ENCODE peak calls at places on chromosomes 6 and 20, in four cellular contexts. One of them, this sample, is unnamed.

GRCh38 chr6:41200901-41201783 is at the start of gene TREML2:
- DNase-seq in HCT116: no peak
- DNase-seq in K562: peak
- DNase-seq in HepG2: no peak
- DNase-seq in this sample: peak

GRCh38 chr6:24191346-24191745 is 65.3 kb downstream of the NRSN1 start:
- DNase-seq in HCT116: no peak
- DNase-seq in HepG2: no peak
- DNase-seq in K562: no peak
- DNase-seq in this sample: no peak

GRCh38 chr6:140985679-140986275 is 1146.9 kb upstream of the GJE1 start:
- DNase-seq in HepG2: no peak
- DNase-seq in K562: no peak
- DNase-seq in HCT116: no peak
- DNase-seq in this sample: no peak

GRCh38 chr20:21433329-21433890 is 36.1 kb upstream of the NKX2-4 start:
- DNase-seq in HepG2: no peak
- DNase-seq in HCT116: no peak
- DNase-seq in K562: no peak
- DNase-seq in this sample: no peak

GRCh38 chr6:142871910-142872331 is 73.1 kb downstream of the HIVEP2 start:
- DNase-seq in K562: no peak
- DNase-seq in HCT116: no peak
- DNase-seq in HepG2: peak
- DNase-seq in this sample: no peak

GRCh38 chr20:41837669-41838224 is 219.6 kb upstream of the CHD6 start:
- DNase-seq in K562: no peak
- DNase-seq in HCT116: no peak
- DNase-seq in HepG2: no peak
- DNase-seq in this sample: no peak

GRCh38 chr6:40210628-40211056 is 276.4 kb upstream of the MOCS1 start:
- DNase-seq in HCT116: no peak
- DNase-seq in K562: no peak
- DNase-seq in HepG2: no peak
- DNase-seq in this sample: no peak

GRCh38 chr6:20978176-20978614 is 443.9 kb downstream of the CDKAL1 start:
- DNase-seq in K562: no peak
- DNase-seq in HCT116: no peak
- DNase-seq in HepG2: no peak
- DNase-seq in this sample: no peak

GRCh38 chr6:36759177-36759757 is 61.6 kb downstream of the RAB44 start:
- DNase-seq in HepG2: peak
- DNase-seq in K562: peak
- DNase-seq in HCT116: peak
- DNase-seq in this sample: peak

GRCh38 chr6:40391851-40392595 is 195.1 kb downstream of the LRFN2 start:
- DNase-seq in HCT116: no peak
- DNase-seq in HepG2: no peak
- DNase-seq in K562: no peak
- DNase-seq in this sample: peak

GRCh38 chr6:53567701-53568100 is 22.8 kb upstream of the GCLC start:
- DNase-seq in HCT116: no peak
- DNase-seq in K562: no peak
- DNase-seq in HepG2: no peak
- DNase-seq in this sample: no peak

GRCh38 chr20:50415516-50416268 is 94.5 kb upstream of the PTPN1 start:
- DNase-seq in HCT116: peak
- DNase-seq in HepG2: peak
- DNase-seq in K562: no peak
- DNase-seq in this sample: no peak

GRCh38 chr6:22954749-22955385 is 385.5 kb downstream of the HDGFL1 start:
- DNase-seq in HepG2: peak
- DNase-seq in HCT116: no peak
- DNase-seq in K562: no peak
- DNase-seq in this sample: no peak

GRCh38 chr6:77124604-77125003 is 338.7 kb downstream of the HTR1B start:
- DNase-seq in K562: no peak
- DNase-seq in HepG2: no peak
- DNase-seq in HCT116: no peak
- DNase-seq in this sample: no peak

GRCh38 chr6:20790032-20790791 is 256.0 kb downstream of the CDKAL1 start:
- DNase-seq in HCT116: no peak
- DNase-seq in HepG2: no peak
- DNase-seq in K562: no peak
- DNase-seq in this sample: no peak

GRCh38 chr20:36399147-36399968 is 93.2 kb downstream of the DLGAP4 start:
- DNase-seq in K562: peak
- DNase-seq in HCT116: peak
- DNase-seq in HepG2: peak
- DNase-seq in this sample: peak

GRCh38 chr6:161257778-161258457 is 15.9 kb downstream of the AGPAT4 start:
- DNase-seq in HCT116: no peak
- DNase-seq in K562: no peak
- DNase-seq in HepG2: no peak
- DNase-seq in this sample: no peak

GRCh38 chr6:142842423-142843261 is 102.3 kb downstream of the HIVEP2 start:
- DNase-seq in HepG2: peak
- DNase-seq in K562: no peak
- DNase-seq in HCT116: no peak
- DNase-seq in this sample: no peak

GRCh38 chr6:167479967-167480653 is 155.2 kb downstream of the TTLL2 start:
- DNase-seq in K562: no peak
- DNase-seq in HepG2: no peak
- DNase-seq in HCT116: no peak
- DNase-seq in this sample: no peak

GRCh38 chr6:132780770-132781371 is 17.6 kb downstream of the SLC18B1 start:
- DNase-seq in HCT116: no peak
- DNase-seq in K562: no peak
- DNase-seq in HepG2: peak
- DNase-seq in this sample: no peak

GRCh38 chr6:155418017-155418749 is 37.5 kb downstream of the NOX3 start:
- DNase-seq in HepG2: no peak
- DNase-seq in K562: no peak
- DNase-seq in HCT116: no peak
- DNase-seq in this sample: no peak

GRCh38 chr6:971981-972640 is 279.2 kb upstream of the EXOC2 start:
- DNase-seq in K562: no peak
- DNase-seq in HepG2: no peak
- DNase-seq in HCT116: no peak
- DNase-seq in this sample: no peak

GRCh38 chr6:129073651-129074419 is 190.9 kb downstream of the LAMA2 start:
- DNase-seq in K562: no peak
- DNase-seq in HCT116: no peak
- DNase-seq in HepG2: no peak
- DNase-seq in this sample: no peak

GRCh38 chr6:139588734-139589418 is 214.4 kb upstream of the CITED2 start:
- DNase-seq in HCT116: no peak
- DNase-seq in K562: no peak
- DNase-seq in HepG2: peak
- DNase-seq in this sample: no peak

GRCh38 chr6:31529329-31530150 is 778 bp downstream of the MCCD1 start:
- DNase-seq in HCT116: no peak
- DNase-seq in HepG2: peak
- DNase-seq in K562: no peak
- DNase-seq in this sample: no peak

GRCh38 chr6:31528821-31529328 is at the start of gene MCCD1:
- DNase-seq in K562: no peak
- DNase-seq in HCT116: no peak
- DNase-seq in HepG2: no peak
- DNase-seq in this sample: peak

GRCh38 chr6:31531771-31532643 is 3.2 kb downstream of the MCCD1 start:
- DNase-seq in HepG2: no peak
- DNase-seq in K562: no peak
- DNase-seq in HCT116: no peak
- DNase-seq in this sample: no peak

GRCh38 chr6:31531162-31531561 is 2.4 kb downstream of the MCCD1 start:
- DNase-seq in K562: no peak
- DNase-seq in HepG2: no peak
- DNase-seq in HCT116: no peak
- DNase-seq in this sample: no peak

DNA sequence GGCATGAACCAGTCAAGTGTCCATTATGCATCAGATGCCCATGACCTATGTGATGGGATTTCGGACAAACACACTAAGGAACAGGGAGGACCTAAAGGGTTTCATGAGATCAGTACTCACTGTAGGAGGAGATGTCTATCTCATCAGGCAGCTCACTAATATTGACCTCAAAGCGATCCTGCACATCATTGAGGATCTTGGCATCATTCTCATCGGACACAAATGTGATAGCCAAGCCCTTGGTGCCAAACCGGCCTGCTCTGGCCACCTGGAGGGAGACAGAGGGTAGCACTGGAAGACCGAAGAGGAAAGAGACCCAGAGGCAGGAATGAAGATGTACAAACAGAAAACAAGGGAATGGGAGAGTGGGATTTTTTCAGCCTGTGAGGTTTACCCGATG is 1.9 kb downstream of the MCCD1 start:
- DNase-seq in HCT116: no peak
- DNase-seq in K562: no peak
- DNase-seq in HepG2: no peak
- DNase-seq in this sample: no peak
- TF ChIP-seq FOSL1 in HCT116: no peak
- TF ChIP-seq FOSL1 in K562: no peak
- TF ChIP-seq FOSL1 in HepG2: no peak
- TF ChIP-seq FOSL1 in this sample: no peak

GRCh38 chr20:2468581-2469407 is 1.8 kb downstream of the SNRPB start:
- DNase-seq in HepG2: no peak
- DNase-seq in K562: no peak
- DNase-seq in HCT116: no peak
- DNase-seq in this sample: no peak

GRCh38 chr20:2465100-2465499 is 5.5 kb downstream of the SNRPB start:
- DNase-seq in K562: no peak
- DNase-seq in HCT116: no peak
- DNase-seq in HepG2: no peak
- DNase-seq in this sample: no peak

GRCh38 chr20:2470432-2471193 is at the start of gene SNRPB:
- DNase-seq in HepG2: peak
- DNase-seq in HCT116: peak
- DNase-seq in K562: peak
- DNase-seq in this sample: peak

GRCh38 chr20:2470051-2470431 is 548 bp downstream of the SNRPB start:
- DNase-seq in K562: peak
- DNase-seq in HCT116: no peak
- DNase-seq in HepG2: peak
- DNase-seq in this sample: no peak

DNA sequence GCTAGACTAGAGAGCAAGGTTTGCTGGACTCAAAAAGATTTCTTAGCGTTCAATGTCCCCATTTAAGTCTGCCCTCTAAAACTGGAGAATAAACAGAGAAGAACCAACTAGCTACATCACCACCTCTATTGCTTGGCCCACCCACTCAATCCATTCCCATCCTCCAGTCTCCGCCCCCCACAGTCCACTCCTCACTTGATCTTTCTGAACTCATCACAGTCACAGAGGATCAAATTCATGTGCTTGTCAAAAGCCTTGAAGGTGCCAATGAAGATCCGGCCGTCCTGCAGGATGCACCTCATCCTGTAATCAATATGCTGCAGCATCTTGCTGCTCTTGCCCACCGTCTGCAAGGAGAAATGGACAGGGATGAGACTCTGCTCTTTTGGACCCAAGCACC is 3.2 kb downstream of the SNRPB start:
- DNase-seq in K562: no peak
- DNase-seq in HCT116: no peak
- DNase-seq in HepG2: no peak
- DNase-seq in this sample: no peak
- H3K9ac ChIP-seq in K562: peak
- H3K9ac ChIP-seq in HCT116: no peak
- H3K9ac ChIP-seq in HepG2: no peak
- H3K9ac ChIP-seq in this sample: no peak

DNA sequence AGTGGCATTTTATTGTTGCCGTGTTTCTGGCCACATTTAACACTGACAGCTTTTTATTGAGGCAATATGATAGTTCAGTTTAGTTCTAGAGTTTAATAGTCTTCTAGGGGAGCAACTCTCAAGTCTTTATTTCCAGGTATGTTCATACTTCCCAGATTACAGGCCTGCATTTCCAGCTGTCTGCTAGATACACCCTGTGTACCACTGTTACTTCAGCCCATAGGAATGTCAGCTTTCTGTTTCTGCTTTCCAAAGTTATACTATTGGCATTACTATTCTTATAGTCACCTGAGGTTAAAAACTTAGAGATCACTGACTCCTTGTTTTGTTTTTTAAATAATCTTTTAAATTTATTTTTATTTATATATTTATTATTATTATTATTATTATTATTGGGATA is 7.6 kb downstream of the ZNF451 start:
- DNase-seq in K562: no peak
- DNase-seq in HCT116: no peak
- DNase-seq in HepG2: no peak
- DNase-seq in this sample: no peak
- TF ChIP-seq FOSL1 in K562: no peak
- TF ChIP-seq FOSL1 in HCT116: no peak
- TF ChIP-seq FOSL1 in HepG2: no peak
- TF ChIP-seq FOSL1 in this sample: no peak

GRCh38 chr6:33712914-33713313 is 1.4 kb upstream of the UQCC2 start:
- DNase-seq in HCT116: no peak
- DNase-seq in HepG2: no peak
- DNase-seq in K562: no peak
- DNase-seq in this sample: no peak

GRCh38 chr6:33711140-33712129 is at the start of gene UQCC2:
- DNase-seq in K562: peak
- DNase-seq in HepG2: peak
- DNase-seq in HCT116: peak
- DNase-seq in this sample: peak

GRCh38 chr6:33709605-33710295 is 1.8 kb downstream of the UQCC2 start:
- DNase-seq in HCT116: no peak
- DNase-seq in HepG2: no peak
- DNase-seq in K562: no peak
- DNase-seq in this sample: no peak

GRCh38 chr6:33708516-33709204 is 2.8 kb downstream of the UQCC2 start:
- DNase-seq in HepG2: no peak
- DNase-seq in K562: no peak
- DNase-seq in HCT116: no peak
- DNase-seq in this sample: no peak

DNA sequence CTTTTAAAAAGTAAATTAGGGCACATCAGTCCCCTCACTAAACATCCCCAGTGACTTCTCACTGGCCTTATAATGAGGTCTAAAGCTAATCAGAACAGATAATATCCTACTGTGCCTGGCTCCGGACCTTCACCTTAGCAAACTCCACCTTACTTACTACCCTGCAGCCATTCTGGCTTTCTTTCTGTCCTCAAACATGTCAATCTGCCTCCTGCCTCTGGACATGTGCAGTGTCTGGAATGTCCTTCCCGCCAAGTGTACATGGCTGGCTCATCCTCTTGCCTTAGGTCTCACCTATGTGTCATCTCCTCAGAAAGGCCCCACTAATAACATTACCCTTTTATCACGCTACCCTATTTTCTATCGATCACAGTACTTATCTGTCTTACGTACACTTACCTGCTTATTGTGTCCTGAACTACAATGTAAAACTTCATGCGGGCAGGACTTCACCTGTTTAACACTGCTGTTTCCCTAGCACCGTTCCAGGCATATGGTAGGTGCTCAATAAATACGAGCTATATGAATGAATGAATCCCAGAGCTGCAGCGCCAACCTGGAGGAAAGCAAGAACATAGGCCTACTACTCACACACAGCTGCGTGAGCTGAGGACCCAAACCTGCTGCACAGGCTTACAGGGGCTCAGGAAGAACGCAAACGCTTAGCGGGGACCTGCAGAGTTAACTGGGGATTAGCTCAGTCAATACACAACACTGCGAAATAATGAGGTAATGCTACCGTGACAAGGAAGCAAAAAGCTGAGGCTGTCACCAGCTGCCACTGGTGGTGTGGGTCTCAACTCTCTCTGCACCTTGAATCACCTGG is 991 bp downstream of the UQCC2 start:
- DNase-seq in HCT116: no peak
- DNase-seq in K562: peak
- DNase-seq in HepG2: peak
- DNase-seq in this sample: no peak
- H3K9ac ChIP-seq in HCT116: peak
- H3K9ac ChIP-seq in K562: peak
- H3K9ac ChIP-seq in HepG2: peak
- H3K9ac ChIP-seq in this sample: no peak

This sample was measured in H1.